ENCODE peak calls at places on chromosomes 7 and 10, in ten cellular contexts. M is NB4, H is mesendoderm, K is cardiac muscle cell, T is fibroblast of pulmonary artery, P is A549, L is IMR-90, Y is fibroblast of the aortic adventitia, W is breast epithelium, S is heart left ventricle. I is an unnamed sample.

GRCh38 chr7:56062382-56062781 is 1.7 kb upstream of the SUMF2 start:
- DNase-seq in M (peak), H (no peak), K (peak), T (peak), P (no peak), L (peak), Y (peak), W (no peak), S (no peak), I (no peak)

GRCh38 chr7:158413962-158414961 is 173.4 kb downstream of the PTPRN2 start:
- DNase-seq in M (no peak), H (peak), K (no peak), T (no peak), P (peak), L (no peak), Y (no peak), W (peak), S (no peak), I (no peak)

GRCh38 chr7:157689269-157690057 is 352.7 kb downstream of the DNAJB6 start:
- DNase-seq in M (peak), H (peak), K (no peak), T (no peak), P (no peak), L (no peak), Y (no peak), W (no peak), S (no peak), I (no peak)

GRCh38 chr10:90179696-90180407 is 478.5 kb downstream of the KIF20B start:
- DNase-seq in M (peak), H (peak), K (peak), T (peak), P (peak), L (peak), Y (peak), W (no peak), S (no peak), I (peak)

GRCh38 chr7:149209518-149210269 is 14.3 kb downstream of the ZNF282 start:
- DNase-seq in M (peak), H (peak), K (peak), T (peak), P (peak), L (peak), Y (peak), W (no peak), S (no peak), I (peak)

GRCh38 chr7:83271212-83272099 is 108.8 kb upstream of the PCLO start:
- DNase-seq in M (peak), H (peak), K (peak), T (peak), P (peak), L (peak), Y (peak), W (no peak), S (no peak), I (peak)

GRCh38 chr10:84825330-84825729 is 496.9 kb downstream of the CCSER2 start:
- DNase-seq in M (no peak), H (peak), K (peak), T (peak), P (peak), L (peak), Y (no peak), W (no peak), S (peak), I (peak)

GRCh38 chr7:114789942-114790341 is 132.0 kb upstream of the MDFIC start:
- DNase-seq in M (no peak), H (no peak), K (peak), T (peak), P (no peak), L (peak), Y (peak), W (no peak), S (no peak), I (peak)

GRCh38 chr7:151689196-151689971 is 169.7 kb upstream of the RHEB start:
- DNase-seq in M (no peak), H (no peak), K (no peak), T (no peak), P (no peak), L (no peak), Y (no peak), W (peak), S (peak), I (peak)

GRCh38 chr7:128692623-128693270 is 20.7 kb downstream of the GARIN1A start:
- DNase-seq in M (no peak), H (no peak), K (no peak), T (no peak), P (no peak), L (peak), Y (no peak), W (no peak), S (no peak), I (no peak)

GRCh38 chr7:36287371-36288241 is 102.1 kb upstream of the ANLN start:
- DNase-seq in M (peak), H (no peak), K (no peak), T (no peak), P (peak), L (no peak), Y (no peak), W (no peak), S (no peak), I (no peak)

GRCh38 chr10:12597800-12598750 is 248.7 kb downstream of the CAMK1D start:
- DNase-seq in M (no peak), H (no peak), K (no peak), T (no peak), P (no peak), L (no peak), Y (no peak), W (no peak), S (no peak), I (no peak)

GRCh38 chr7:77887567-77887966 is 89.0 kb downstream of the PHTF2 start:
- DNase-seq in M (no peak), H (no peak), K (peak), T (peak), P (no peak), L (peak), Y (peak), W (no peak), S (no peak), I (peak)

GRCh38 chr10:48306870-48307531 is 524 bp downstream of the MAPK8 start:
- DNase-seq in M (peak), H (peak), K (peak), T (peak), P (peak), L (peak), Y (peak), W (peak), S (peak), I (peak)

GRCh38 chr7:137151056-137151731 is 192.3 kb downstream of the PTN start:
- DNase-seq in M (no peak), H (peak), K (peak), T (peak), P (no peak), L (peak), Y (peak), W (no peak), S (no peak), I (peak)

GRCh38 chr10:114771749-114772148 is 49.8 kb upstream of the FHIP2A start:
- DNase-seq in M (no peak), H (no peak), K (no peak), T (no peak), P (no peak), L (no peak), Y (no peak), W (no peak), S (no peak), I (no peak)

GRCh38 chr10:101565370-101565900 is 22.6 kb downstream of the POLL start:
- DNase-seq in M (no peak), H (no peak), K (no peak), T (no peak), P (no peak), L (no peak), Y (no peak), W (peak), S (peak), I (no peak)

GRCh38 chr10:92574545-92575377 is 868 bp upstream of the IDE start:
- DNase-seq in M (no peak), H (peak), K (no peak), T (peak), P (no peak), L (peak), Y (peak), W (no peak), S (no peak), I (peak)

GRCh38 chr10:60114765-60115586 is 208.6 kb upstream of the CCDC6 start:
- DNase-seq in M (peak), H (peak), K (peak), T (peak), P (peak), L (peak), Y (peak), W (no peak), S (no peak), I (peak)

GRCh38 chr10:79073784-79074432 is 5.1 kb downstream of the ZMIZ1 start:
- DNase-seq in M (no peak), H (no peak), K (peak), T (no peak), P (no peak), L (peak), Y (peak), W (no peak), S (peak), I (no peak)
- H3K4me3 ChIP-seq in M (no peak), H (no peak), K (no peak), T (no peak), P (no peak), L (no peak), Y (no peak), W (peak), S (no peak), I (no peak)

GRCh38 chr7:27220440-27220955 is 20.6 kb upstream of the HOXA13 start:
- DNase-seq in M (no peak), H (no peak), K (no peak), T (no peak), P (no peak), L (no peak), Y (no peak), W (no peak), S (peak), I (no peak)

GRCh38 chr7:27221201-27221797 is 21.3 kb upstream of the EVX1 start:
- DNase-seq in M (no peak), H (no peak), K (no peak), T (no peak), P (no peak), L (no peak), Y (no peak), W (no peak), S (no peak), I (peak)

GRCh38 chr7:27223941-27224590 is 18.5 kb upstream of the EVX1 start:
- DNase-seq in M (no peak), H (no peak), K (no peak), T (no peak), P (no peak), L (no peak), Y (no peak), W (no peak), S (no peak), I (no peak)

GRCh38 chr7:27229448-27229847 is 13.2 kb upstream of the EVX1 start:
- DNase-seq in M (no peak), H (no peak), K (no peak), T (no peak), P (no peak), L (no peak), Y (no peak), W (no peak), S (no peak), I (no peak)

DNA sequence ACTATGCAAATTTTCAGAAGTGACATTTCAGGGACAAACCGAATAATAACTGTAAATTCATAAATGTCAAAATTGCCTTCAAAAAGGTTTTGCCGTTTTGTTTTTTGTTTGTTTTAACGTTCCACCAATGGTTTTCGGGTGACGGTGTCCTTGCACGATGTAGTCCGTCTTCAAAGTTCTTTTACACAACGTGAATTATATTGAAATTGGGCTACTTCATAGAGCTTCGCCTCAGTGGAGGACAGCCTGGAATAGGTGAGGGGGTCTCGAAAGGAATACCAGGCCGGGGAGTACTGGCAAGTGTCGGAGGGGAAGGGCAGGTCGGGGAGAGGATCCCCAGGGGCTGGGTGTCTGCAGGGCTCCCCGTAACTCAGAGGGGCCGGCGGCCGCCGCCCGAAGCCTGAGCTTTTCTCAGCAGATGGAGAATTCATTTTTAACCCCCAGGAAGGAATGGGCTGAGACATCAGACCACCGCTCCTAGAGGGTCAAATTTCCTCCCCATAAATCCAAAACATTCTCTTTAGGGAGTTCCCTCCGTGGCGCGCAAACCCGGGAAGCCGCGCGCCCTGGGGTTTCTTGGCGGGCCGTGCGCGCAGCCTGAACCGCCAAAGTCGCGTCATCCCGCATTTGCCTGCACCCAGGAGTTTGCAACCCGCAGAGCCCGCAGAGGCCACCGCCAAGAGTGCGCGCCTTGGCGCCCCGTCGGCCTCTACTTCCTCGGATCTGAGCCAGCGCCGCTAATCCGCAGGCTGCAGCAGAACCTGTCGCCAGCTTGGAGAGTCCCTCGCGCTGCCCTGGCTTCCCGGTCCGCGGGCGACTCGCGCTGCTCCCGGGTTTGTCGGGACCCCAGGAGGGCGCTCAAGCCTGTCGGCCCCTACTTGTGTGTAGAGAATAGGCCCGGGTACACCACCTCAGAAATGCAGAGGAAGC is 17.3 kb upstream of the EVX1 start:
- DNase-seq in M (no peak), H (no peak), K (no peak), T (no peak), P (no peak), L (no peak), Y (no peak), W (no peak), S (peak), I (no peak)
- H3K4me3 ChIP-seq in M (no peak), H (no peak), K (peak), T (no peak), P (no peak), L (no peak), Y (no peak), W (no peak), S (no peak), I (no peak)

DNA sequence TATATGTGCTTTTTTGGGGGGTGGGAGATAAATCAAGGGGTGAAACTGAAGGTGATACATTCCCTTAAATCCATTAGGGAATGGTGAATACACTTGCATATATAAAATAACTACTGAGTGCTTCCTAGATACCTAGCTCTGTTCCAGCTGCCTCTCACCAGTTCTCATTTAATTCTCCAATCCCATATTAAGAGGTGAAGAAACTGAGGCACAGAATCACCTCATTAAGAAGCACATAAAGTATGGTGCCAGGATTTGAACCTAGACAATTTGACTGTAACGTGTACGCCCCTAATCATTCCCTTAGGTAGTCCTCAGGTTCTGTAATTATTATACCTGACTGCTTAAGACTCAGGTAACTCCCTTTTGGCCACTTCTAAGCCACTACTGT is 1.5 kb upstream of the SFR1 start:
- DNase-seq in M (no peak), H (no peak), K (no peak), T (no peak), P (no peak), L (no peak), Y (no peak), W (no peak), S (no peak), I (no peak)
- H3K4me3 ChIP-seq in M (peak), H (no peak), K (peak), T (peak), P (peak), L (peak), Y (peak), W (peak), S (peak), I (peak)

GRCh38 chr7:116671681-116672595 is at the start of gene MET:
- DNase-seq in M (peak), H (peak), K (peak), T (peak), P (peak), L (peak), Y (peak), W (peak), S (peak), I (peak)
- H3K4me3 ChIP-seq in M (no peak), H (peak), K (peak), T (peak), P (peak), L (peak), Y (peak), W (peak), S (peak), I (peak)

DNA sequence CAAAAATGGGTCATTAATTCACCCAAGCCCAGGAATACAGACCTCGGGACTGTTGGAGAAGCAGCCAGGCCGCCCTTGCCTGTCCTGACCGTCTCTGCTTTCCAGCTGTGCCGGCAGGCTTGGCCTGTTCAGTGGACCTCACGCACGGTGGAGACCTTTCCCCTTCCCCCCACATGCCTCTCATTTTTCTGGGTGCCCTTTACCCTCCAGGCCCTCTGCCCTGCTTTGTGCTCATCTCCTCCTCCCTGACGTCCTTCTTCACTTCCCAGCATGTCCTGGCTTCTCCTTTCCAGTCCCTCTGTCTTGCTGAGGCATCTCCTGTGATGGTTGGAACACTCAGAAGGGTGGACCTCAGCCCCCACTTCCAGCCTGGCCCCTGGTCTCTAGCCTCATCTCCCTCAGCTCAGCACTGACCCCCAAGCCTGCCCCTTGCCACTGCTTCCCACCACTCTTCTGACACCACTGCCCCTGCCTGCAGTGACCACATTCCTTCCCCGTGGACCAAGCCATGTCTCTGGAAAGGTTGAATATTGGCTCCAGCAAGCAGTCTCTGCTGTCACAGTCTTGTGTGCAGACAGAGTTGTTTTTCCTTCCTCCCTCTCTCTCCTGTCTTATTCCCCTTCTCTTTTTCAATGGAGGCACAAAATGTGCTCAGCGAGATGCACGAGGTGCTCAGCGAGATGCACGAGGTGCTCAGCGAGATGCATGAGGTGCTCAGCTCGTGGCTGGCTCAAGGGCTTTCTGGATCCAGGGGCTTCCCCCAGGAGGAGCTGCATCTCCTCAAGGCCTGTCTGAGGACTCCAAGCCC is 14.9 kb downstream of the BAG3 start:
- DNase-seq in M (no peak), H (no peak), K (peak), T (no peak), P (no peak), L (peak), Y (no peak), W (no peak), S (no peak), I (no peak)
- H3K4me3 ChIP-seq in M (no peak), H (no peak), K (no peak), T (no peak), P (no peak), L (no peak), Y (no peak), W (no peak), S (no peak), I (no peak)

DNA sequence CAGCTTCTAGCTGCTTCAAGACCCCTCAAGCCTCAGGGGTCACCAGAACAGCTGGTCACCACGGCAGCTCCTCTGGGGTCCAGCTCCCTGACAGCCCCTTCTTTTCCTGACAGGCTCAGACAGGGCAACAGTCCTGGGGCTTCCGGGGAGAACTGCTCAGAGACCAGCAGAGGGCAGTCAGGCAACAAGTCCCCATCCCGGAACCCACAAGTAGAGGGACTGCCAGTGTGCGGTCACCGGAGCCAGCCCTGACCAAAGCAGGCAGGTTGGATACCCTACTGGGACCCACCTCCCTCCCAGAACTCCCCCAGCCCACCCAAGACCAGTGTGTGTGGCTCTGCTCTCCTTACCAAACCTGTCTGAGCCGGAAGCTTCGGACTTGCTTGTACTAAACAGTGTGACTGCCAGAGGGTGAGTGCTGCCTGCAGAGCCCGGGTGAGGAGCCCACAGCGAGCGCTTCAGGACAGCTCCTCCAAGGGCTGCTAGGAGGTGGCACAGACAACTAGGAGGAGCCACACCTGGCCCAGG is 40.3 kb downstream of the YKT6 start:
- DNase-seq in M (peak), H (peak), K (peak), T (peak), P (peak), L (peak), Y (peak), W (peak), S (peak), I (peak)
- H3K4me3 ChIP-seq in M (no peak), H (no peak), K (no peak), T (no peak), P (no peak), L (no peak), Y (peak), W (no peak), S (no peak), I (no peak)

GRCh38 chr10:52436664-52437063 is 122.6 kb downstream of the DKK1 start:
- DNase-seq in M (no peak), H (no peak), K (no peak), T (no peak), P (no peak), L (peak), Y (peak), W (no peak), S (no peak), I (no peak)
- H3K4me3 ChIP-seq in M (no peak), H (no peak), K (no peak), T (no peak), P (no peak), L (no peak), Y (no peak), W (no peak), S (no peak), I (no peak)